ENCODE peak calls at places on chromosome 11, in nine cellular contexts. X, C, K, N, L, A, Y, Z and Q are unnamed samples.

GRCh38 chr11:40986320-40986719 is 473.1 kb downstream of the LRRC4C start:
- DNase-seq in C (no peak), N (no peak), A (no peak), L (no peak), X (no peak), Y (no peak), Z (no peak), K (no peak), Q (no peak)

GRCh38 chr11:46846510-46846830 is 390 bp upstream of the CKAP5 start:
- DNase-seq in Z (no peak), X (no peak), K (no peak), Y (no peak), A (no peak), C (no peak), N (no peak), L (no peak), Q (no peak)

GRCh38 chr11:45154276-45154675 is 7.8 kb downstream of the PRDM11 start:
- DNase-seq in Z (no peak), A (no peak), C (no peak), X (no peak), N (no peak), K (no peak), L (no peak), Y (no peak), Q (no peak)

GRCh38 chr11:122711831-122712378 is 56.4 kb downstream of the UBASH3B start:
- DNase-seq in X (no peak), N (no peak), Z (no peak), L (no peak), C (no peak), A (no peak), K (no peak), Y (no peak), Q (no peak)

GRCh38 chr11:129102756-129103155 is 89.4 kb downstream of the ARHGAP32 start:
- DNase-seq in A (no peak), K (no peak), X (no peak), Y (no peak), L (no peak), Z (no peak), C (no peak), N (no peak), Q (no peak)

GRCh38 chr11:66340596-66341501 is 4.1 kb downstream of the BRMS1 start:
- DNase-seq in Y (no peak), Z (no peak), N (no peak), L (no peak), X (no peak), K (no peak), A (no peak), C (peak; percentile 54), Q (no peak)

GRCh38 chr11:63445720-63446119 is 45.2 kb downstream of the PLAAT5 start:
- DNase-seq in N (no peak), X (no peak), L (no peak), A (no peak), Y (peak; percentile 66), Z (peak; percentile 42), K (no peak), C (no peak), Q (no peak)

GRCh38 chr11:69483696-69484426 is 2.4 kb downstream of the LINC01488 start:
- DNase-seq in N (no peak), X (no peak), K (no peak), L (no peak), C (peak; percentile 36), A (no peak), Y (no peak), Z (no peak), Q (no peak)

GRCh38 chr11:94922675-94923347 is 50.5 kb downstream of the CWC15 start:
- DNase-seq in A (no peak), X (no peak), K (no peak), N (no peak), Y (no peak), Z (no peak), L (no peak), C (no peak), Q (no peak)

GRCh38 chr11:65502852-65503603 is 4.2 kb downstream of the MALAT1 start:
- DNase-seq in K (no peak), Y (peak; percentile 60), L (no peak), X (peak; percentile 63), C (no peak), Z (peak; percentile 64), N (no peak), A (no peak), Q (no peak)

GRCh38 chr11:8988329-8989234 is 15.2 kb downstream of the NRIP3 start:
- DNase-seq in Y (peak; percentile 52), X (no peak), K (no peak), N (no peak), Z (peak; percentile 65), A (no peak), L (no peak), C (no peak), Q (no peak)

GRCh38 chr11:103737791-103738190 is 298.6 kb upstream of the DDI1 start:
- DNase-seq in N (no peak), Z (no peak), K (no peak), Y (no peak), C (no peak), L (no peak), A (peak; percentile 30), X (no peak), Q (no peak)

GRCh38 chr11:121687961-121688566 is 235.3 kb upstream of the SORL1-AS1 start:
- DNase-seq in L (no peak), Y (peak; percentile 51), Z (peak; percentile 70), C (no peak), N (no peak), X (no peak), K (no peak), A (no peak), Q (no peak)

GRCh38 chr11:18115360-18116127 is 9.7 kb upstream of the SAAL1 start:
- DNase-seq in Y (peak; percentile 56), X (peak; percentile 81), Z (peak; percentile 55), C (peak; percentile 33), K (peak; percentile 21), A (no peak), N (no peak), L (peak; percentile 78), Q (peak; percentile 70)

GRCh38 chr11:59616396-59616982 is 915 bp upstream of the OSBP start:
- DNase-seq in N (no peak), C (peak; percentile 96), A (peak; percentile 92), Z (no peak), L (no peak), Y (no peak), K (no peak), X (no peak), Q (peak; percentile 95)

GRCh38 chr11:59615132-59615636 is 390 bp downstream of the OSBP start:
- DNase-seq in N (peak; percentile 36), K (peak; percentile 13), C (peak; percentile 87), L (peak; percentile 63), X (peak; percentile 76), Y (no peak), A (peak; percentile 43), Z (no peak), Q (peak; percentile 78)

GRCh38 chr11:59614277-59615131 is 1.1 kb downstream of the OSBP start:
- DNase-seq in A (no peak), C (no peak), Y (peak; percentile 16), X (peak; percentile 22), N (no peak), K (no peak), Z (no peak), L (no peak), Q (no peak)

GRCh38 chr11:59617876-59618275 is 2.3 kb upstream of the OSBP start:
- DNase-seq in L (no peak), K (no peak), A (no peak), X (no peak), Z (no peak), Y (no peak), N (no peak), C (no peak), Q (no peak)

DNA sequence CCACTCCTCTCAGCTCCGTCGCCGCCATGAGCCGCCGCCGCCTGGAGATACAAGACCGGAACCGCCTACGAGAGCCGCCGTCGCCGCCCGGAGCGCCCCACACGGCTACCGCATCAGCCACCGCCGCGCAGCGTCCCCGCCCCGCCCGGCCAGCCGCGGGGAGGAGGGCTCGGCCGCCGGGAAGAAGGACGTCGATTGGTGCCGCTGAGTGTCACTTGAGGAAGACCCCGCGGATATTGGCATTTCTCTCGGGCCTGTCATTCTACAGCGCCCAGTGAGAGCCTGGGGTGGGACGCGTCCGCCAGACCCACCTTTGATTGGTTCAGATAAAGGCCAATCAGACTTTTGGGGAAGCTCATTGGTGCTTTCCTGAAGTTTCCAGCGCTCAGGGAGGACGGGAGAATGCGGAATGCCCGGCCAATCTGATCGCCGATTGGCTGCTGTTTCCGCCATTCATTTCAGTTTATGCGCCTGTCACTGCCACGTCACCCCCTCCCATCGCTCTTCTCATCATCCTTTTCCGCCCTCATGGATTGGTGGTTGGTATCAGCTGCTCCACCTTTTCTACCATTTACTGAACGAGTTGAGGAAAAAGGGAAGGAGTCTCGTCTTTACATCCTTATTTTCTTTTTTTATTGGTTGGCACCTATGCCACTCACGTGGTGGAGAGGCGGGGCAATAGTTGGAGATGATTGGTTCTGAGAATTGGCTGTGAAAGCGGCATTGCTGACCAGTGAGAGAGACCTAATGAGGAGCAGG is at the start of gene OSBP:
- DNase-seq in C (peak; percentile 95), Y (peak; percentile 100), L (peak; percentile 96), X (peak; percentile 100), K (peak; percentile 99), Z (peak; percentile 100), N (peak; percentile 99), A (peak; percentile 97), Q (peak; percentile 99)
- TF ChIP-seq CTCF in C (no peak), Y (no peak), L (no peak), X (no peak), K (no peak), Z (peak; percentile 9), N (peak; percentile 44), A (no peak), Q (no peak)

DNA sequence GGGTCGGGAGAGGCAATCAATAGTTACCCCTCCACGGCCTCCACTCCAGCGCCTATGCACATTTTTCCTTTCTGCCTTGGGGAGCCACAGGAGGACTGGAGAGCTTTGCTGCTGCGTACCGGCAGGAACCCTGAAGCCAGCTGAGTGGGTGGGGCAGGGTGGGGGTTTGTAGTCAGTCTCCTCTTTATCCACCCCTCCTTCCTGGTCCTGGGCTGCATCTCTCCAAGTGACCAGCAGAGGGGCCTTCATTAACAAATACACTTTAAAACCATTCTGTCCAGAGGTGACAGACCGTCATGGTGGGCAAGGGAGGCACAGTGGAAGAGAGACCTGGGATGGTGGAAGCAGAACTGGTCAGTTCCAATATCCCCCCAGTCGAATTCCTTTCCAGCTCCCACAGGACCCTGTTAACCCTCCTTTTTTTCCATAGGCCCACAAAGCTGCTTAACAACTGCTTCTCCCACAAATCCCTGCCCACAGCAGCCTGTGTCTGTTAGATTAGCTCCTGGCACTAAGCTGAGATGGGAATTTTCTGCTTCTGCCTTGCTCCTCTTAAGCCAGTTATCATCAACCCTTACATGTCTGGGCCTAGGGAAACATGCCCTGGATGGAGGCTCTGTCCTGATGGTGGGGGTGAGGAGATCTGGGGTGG is 3.9 kb upstream of the ABCG4 start:
- DNase-seq in Y (peak; percentile 70), C (no peak), N (no peak), L (peak; percentile 59), X (peak; percentile 77), K (peak; percentile 23), A (peak; percentile 44), Z (peak; percentile 68), Q (peak; percentile 58)
- TF ChIP-seq CTCF in Y (peak; percentile 56), C (peak; percentile 57), N (peak; percentile 60), L (peak; percentile 40), X (peak; percentile 61), K (peak; percentile 75), A (peak; percentile 74), Z (peak; percentile 62), Q (peak; percentile 54)

GRCh38 chr11:93704237-93704636 is 37.1 kb downstream of the TAF1D start:
- DNase-seq in C (no peak), Z (no peak), K (no peak), N (no peak), L (peak; percentile 15), X (no peak), Y (no peak), A (no peak), Q (no peak)
- TF ChIP-seq CTCF in C (no peak), Z (no peak), K (no peak), N (no peak), L (no peak), X (no peak), Y (peak; percentile 11), A (no peak), Q (no peak)

GRCh38 chr11:35144103-35144741 is 5.3 kb downstream of the CD44 start:
- DNase-seq in A (no peak), Y (peak; percentile 75), K (no peak), N (no peak), C (no peak), Z (peak; percentile 84), L (peak; percentile 24), X (peak; percentile 92), Q (no peak)
- TF ChIP-seq CTCF in A (no peak), Y (no peak), K (no peak), N (no peak), C (no peak), Z (no peak), L (no peak), X (no peak), Q (no peak)